ENCODE peak calls at places on chromosomes 11 and 22, in nine cellular contexts. U is gastrocnemius medialis; W is left ventricle myocardium inferior; T is GM23248; H is CD8-positive, alpha-beta memory T cell; Z is right atrium auricular region; D is H1; E is SJSA1; I is uterus. G is an unnamed sample.

GRCh38 chr11:59849129-59849528 is 3.8 kb upstream of the CBLIF start:
- DNase-seq in U (no peak), W (no peak), T (no peak), H (no peak), Z (no peak), D (no peak), E (no peak), I (no peak), G (no peak)

GRCh38 chr11:60566773-60567172 is 51.6 kb downstream of the MS4A13 start:
- DNase-seq in U (no peak), W (no peak), T (no peak), H (no peak), Z (no peak), D (no peak), E (no peak), I (no peak), G (no peak)

GRCh38 chr11:44275961-44276550 is 33.9 kb downstream of the ALX4 start:
- DNase-seq in U (no peak), W (no peak), T (no peak), H (no peak), Z (no peak), D (no peak), E (no peak), I (no peak), G (no peak)

GRCh38 chr11:27471067-27471587 is 1.5 kb downstream of the LGR4 start:
- DNase-seq in U (no peak), W (no peak), T (peak; percentile 44), H (no peak), Z (no peak), D (no peak), E (no peak), I (no peak), G (peak; percentile 31)

GRCh38 chr11:43021466-43021865 is 290.3 kb upstream of the API5 start:
- DNase-seq in U (no peak), W (no peak), T (no peak), H (no peak), Z (no peak), D (no peak), E (no peak), I (no peak), G (no peak)

GRCh38 chr11:92632510-92632909 is 336.9 kb upstream of the MTNR1B start:
- DNase-seq in U (no peak), W (no peak), T (no peak), H (no peak), Z (no peak), D (no peak), E (no peak), I (no peak), G (no peak)

GRCh38 chr22:45889539-45890350 is 87.2 kb downstream of the WNT7B start:
- DNase-seq in U (no peak), W (peak; percentile 12), T (peak; percentile 32), H (peak; percentile 27), Z (no peak), D (no peak), E (peak; percentile 73), I (no peak), G (peak; percentile 40)

GRCh38 chr22:36737776-36738175 is 34.2 kb upstream of the CACNG2 start:
- DNase-seq in U (no peak), W (peak; percentile 37), T (no peak), H (no peak), Z (peak; percentile 64), D (no peak), E (no peak), I (no peak), G (no peak)

GRCh38 chr11:85809191-85809590 is 1.8 kb downstream of the SYTL2 start:
- DNase-seq in U (no peak), W (no peak), T (no peak), H (no peak), Z (no peak), D (no peak), E (no peak), I (no peak), G (no peak)

GRCh38 chr11:65962136-65962564 is 616 bp downstream of the SART1 start:
- DNase-seq in U (no peak), W (no peak), T (no peak), H (no peak), Z (no peak), D (no peak), E (peak; percentile 38), I (no peak), G (no peak)

GRCh38 chr11:444397-445144 is 2.8 kb upstream of the ANO9 start:
- DNase-seq in U (no peak), W (no peak), T (peak; percentile 77), H (no peak), Z (no peak), D (no peak), E (no peak), I (no peak), G (peak; percentile 6)

GRCh38 chr22:22940961-22941605 is 53.5 kb downstream of the IGLL5 start:
- DNase-seq in U (no peak), W (no peak), T (no peak), H (peak; percentile 42), Z (no peak), D (no peak), E (no peak), I (peak; percentile 3), G (no peak)

GRCh38 chr11:63917685-63918523 is 940 bp upstream of the RCOR2 start:
- DNase-seq in U (peak; percentile 81), W (peak; percentile 84), T (peak; percentile 55), H (peak; percentile 67), Z (peak; percentile 68), D (no peak), E (no peak), I (peak; percentile 72), G (no peak)

GRCh38 chr11:121352301-121352891 is 59.8 kb downstream of the SC5D start:
- DNase-seq in U (no peak), W (no peak), T (no peak), H (no peak), Z (no peak), D (no peak), E (no peak), I (peak; percentile 36), G (no peak)

GRCh38 chr11:6297831-6298230 is 22.5 kb downstream of the CAVIN3 start:
- DNase-seq in U (no peak), W (no peak), T (peak; percentile 29), H (no peak), Z (no peak), D (no peak), E (peak; percentile 2), I (no peak), G (no peak)

GRCh38 chr11:6300325-6300724 is 20.0 kb downstream of the CAVIN3 start:
- DNase-seq in U (no peak), W (no peak), T (no peak), H (no peak), Z (no peak), D (no peak), E (peak; percentile 52), I (no peak), G (no peak)

GRCh38 chr11:6301096-6301495 is 19.2 kb downstream of the CAVIN3 start:
- DNase-seq in U (no peak), W (no peak), T (no peak), H (no peak), Z (no peak), D (no peak), E (no peak), I (no peak), G (no peak)

GRCh38 chr11:6303657-6304056 is 16.6 kb downstream of the CAVIN3 start:
- DNase-seq in U (no peak), W (no peak), T (no peak), H (no peak), Z (no peak), D (no peak), E (no peak), I (no peak), G (no peak)

DNA sequence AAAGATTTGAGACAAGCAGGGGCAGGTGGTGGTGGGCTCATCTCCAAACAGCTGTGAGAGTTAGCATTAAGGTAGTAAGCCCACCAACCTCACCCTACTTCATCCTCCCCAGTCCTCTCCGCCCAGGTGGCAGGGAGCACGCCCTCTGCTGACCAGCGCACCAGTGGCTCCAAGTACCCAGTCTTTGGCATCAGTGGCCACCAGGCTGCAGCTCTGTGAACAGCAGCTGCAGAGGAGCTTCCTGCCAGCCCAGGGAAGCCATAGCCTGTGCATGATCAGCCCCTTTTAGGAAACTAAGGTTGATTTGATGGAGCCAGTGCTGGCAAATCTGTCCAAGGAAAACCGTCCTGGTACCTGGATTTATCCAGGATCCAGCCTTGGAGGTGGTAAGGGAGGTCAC is 21.7 kb downstream of the CAVIN3 start:
- DNase-seq in U (peak; percentile 14), W (peak; percentile 44), T (peak; percentile 64), H (no peak), Z (no peak), D (no peak), E (peak; percentile 4), I (no peak), G (peak; percentile 32)
- H3K4me1 ChIP-seq in U (no peaks in the 10 kb centered on the region), W (no peaks in the 10 kb centered on the region), T (no peaks in the 10 kb centered on the region), H (no peaks in the 10 kb centered on the region), Z (no peaks in the 10 kb centered on the region), D (peaks cover 7% of the 10 kb centered on the region), E (peaks cover 10% of the 10 kb centered on the region), I (no peaks in the 10 kb centered on the region), G (peaks cover 13% of the 10 kb centered on the region)

GRCh38 chr11:74094393-74094792 is 76.4 kb downstream of the C2CD3 start:
- DNase-seq in U (no peak), W (no peak), T (no peak), H (no peak), Z (no peak), D (no peak), E (no peak), I (no peak), G (no peak)
- H3K36me3 ChIP-seq in U (no peaks in the 10 kb centered on the region), W (peaks cover 93% of the 10 kb centered on the region), T (peaks cover 19% of the 10 kb centered on the region), H (peaks cover 34% of the 10 kb centered on the region), Z (peaks cover 65% of the 10 kb centered on the region), D (no peaks in the 10 kb centered on the region), E (peaks cover 7% of the 10 kb centered on the region), I (no peaks in the 10 kb centered on the region), G (peaks cover 82% of the 10 kb centered on the region)

DNA sequence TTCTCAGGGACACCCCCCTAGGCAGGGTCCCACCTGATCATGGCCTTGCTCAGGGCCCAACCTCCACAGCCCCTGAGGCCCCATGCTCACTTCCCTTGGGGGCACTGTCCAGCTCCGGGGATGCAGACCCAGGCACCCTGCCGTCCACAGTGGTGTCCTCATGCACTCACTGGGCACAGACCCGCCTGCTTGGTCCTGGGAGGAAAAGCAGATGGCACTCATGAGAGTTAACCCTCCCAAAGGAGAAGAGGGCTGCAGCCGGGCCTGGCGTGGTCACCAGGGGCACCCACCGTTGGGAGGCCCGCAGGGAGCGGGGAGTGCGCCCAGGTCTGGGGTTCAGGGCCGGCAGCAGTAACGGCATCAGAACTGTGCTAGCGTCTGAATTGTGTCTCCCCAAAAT is 1270.9 kb downstream of the BRD1 start:
- DNase-seq in U (no peak), W (no peak), T (no peak), H (no peak), Z (no peak), D (no peak), E (no peak), I (no peak), G (no peak)
- H3K9me3 ChIP-seq in U (no peaks in the 10 kb centered on the region), W (no peaks in the 10 kb centered on the region), T (no peaks in the 10 kb centered on the region), H (no peaks in the 10 kb centered on the region), Z (no peaks in the 10 kb centered on the region), D (no peaks in the 10 kb centered on the region), E (no peaks in the 10 kb centered on the region), I (no peaks in the 10 kb centered on the region), G (no peaks in the 10 kb centered on the region)

GRCh38 chr11:119573858-119574257 is 150.9 kb upstream of the THY1 start:
- DNase-seq in U (no peak), W (no peak), T (no peak), H (no peak), Z (no peak), D (no peak), E (no peak), I (no peak), G (no peak)
- H3K4me1 ChIP-seq in U (peaks cover under 1% of the 10 kb centered on the region), W (peaks cover 3% of the 10 kb centered on the region), T (peaks cover 2% of the 10 kb centered on the region), H (no peaks in the 10 kb centered on the region), Z (no peaks in the 10 kb centered on the region), D (no peaks in the 10 kb centered on the region), E (no peaks in the 10 kb centered on the region), I (no peaks in the 10 kb centered on the region), G (peaks cover 2% of the 10 kb centered on the region)